ENCODE peak calls at places on chromosomes 5 and 9, in four cellular contexts. One of them, this sample, is unnamed.

GRCh38 chr9:38259519-38260218 is 132.8 kb upstream of the ALDH1B1 start:
- DNase-seq in fibroblast of lung: no peak
- DNase-seq in GM12864: no peak
- DNase-seq in GM10248: no peak
- DNase-seq in this sample: no peak

GRCh38 chr9:93452710-93453046 is 703 bp downstream of the FAM120AOS start:
- DNase-seq in fibroblast of lung: no peak
- DNase-seq in GM12864: no peak
- DNase-seq in GM10248: no peak
- DNase-seq in this sample: no peak

GRCh38 chr9:134707031-134707680 is 65.6 kb downstream of the COL5A1 start:
- DNase-seq in fibroblast of lung: peak
- DNase-seq in GM12864: no peak
- DNase-seq in GM10248: no peak
- DNase-seq in this sample: no peak

GRCh38 chr9:108562176-108562575 is 293.6 kb downstream of the ACTL7B start:
- DNase-seq in fibroblast of lung: no peak
- DNase-seq in GM12864: no peak
- DNase-seq in GM10248: no peak
- DNase-seq in this sample: no peak

GRCh38 chr5:134609232-134609851 is 23.3 kb downstream of the SAR1B start:
- DNase-seq in fibroblast of lung: peak
- DNase-seq in GM12864: no peak
- DNase-seq in GM10248: peak
- DNase-seq in this sample: peak

GRCh38 chr9:93081931-93082330 is 14.1 kb upstream of the CARD19 start:
- DNase-seq in fibroblast of lung: peak
- DNase-seq in GM12864: no peak
- DNase-seq in GM10248: no peak
- DNase-seq in this sample: no peak

GRCh38 chr9:70474413-70474812 is 60.0 kb upstream of the KLF9 start:
- DNase-seq in fibroblast of lung: no peak
- DNase-seq in GM12864: no peak
- DNase-seq in GM10248: no peak
- DNase-seq in this sample: no peak

GRCh38 chr5:93519737-93520136 is 61.3 kb downstream of the NR2F1-AS1 start:
- DNase-seq in fibroblast of lung: peak
- DNase-seq in GM12864: no peak
- DNase-seq in GM10248: no peak
- DNase-seq in this sample: no peak

GRCh38 chr5:54390015-54390414 is 65.5 kb upstream of the HSPB3 start:
- DNase-seq in fibroblast of lung: peak
- DNase-seq in GM12864: no peak
- DNase-seq in GM10248: no peak
- DNase-seq in this sample: no peak

GRCh38 chr9:134299883-134300282 is 26.4 kb upstream of the RXRA start:
- DNase-seq in fibroblast of lung: no peak
- DNase-seq in GM12864: no peak
- DNase-seq in GM10248: no peak
- DNase-seq in this sample: no peak

DNA sequence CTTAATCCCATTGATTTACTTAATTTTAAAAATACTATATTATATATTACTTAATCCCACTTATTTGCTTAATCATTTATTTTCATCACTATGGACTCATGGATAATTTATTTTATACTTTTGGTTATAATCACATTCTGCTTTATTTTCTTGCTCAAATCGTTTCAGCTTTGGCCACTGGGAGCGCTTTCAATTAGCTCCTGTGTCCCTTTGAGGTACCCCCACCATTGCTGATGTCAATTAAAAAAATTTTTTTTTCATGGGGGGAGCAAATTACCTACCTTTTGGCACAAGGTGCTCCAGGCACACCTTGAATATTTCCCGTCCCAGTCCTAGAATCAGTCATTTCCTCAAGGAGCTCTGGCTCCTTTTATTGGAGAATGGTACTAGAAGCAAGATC is 1.4 kb upstream of the TRIO start:
- DNase-seq in fibroblast of lung: no peak
- DNase-seq in GM12864: no peak
- DNase-seq in GM10248: no peak
- DNase-seq in this sample: no peak
- TF ChIP-seq CTCF in fibroblast of lung: no peak
- TF ChIP-seq CTCF in GM12864: peak
- TF ChIP-seq CTCF in GM10248: no peak
- TF ChIP-seq CTCF in this sample: no peak

GRCh38 chr5:73446631-73447233 is 1.8 kb downstream of the FOXD1 start:
- DNase-seq in fibroblast of lung: peak
- DNase-seq in GM12864: no peak
- DNase-seq in GM10248: no peak
- DNase-seq in this sample: no peak

GRCh38 chr5:73445708-73446630 is 2.6 kb downstream of the FOXD1 start:
- DNase-seq in fibroblast of lung: peak
- DNase-seq in GM12864: no peak
- DNase-seq in GM10248: no peak
- DNase-seq in this sample: no peak

GRCh38 chr5:73448072-73448432 is 525 bp downstream of the FOXD1 start:
- DNase-seq in fibroblast of lung: no peak
- DNase-seq in GM12864: no peak
- DNase-seq in GM10248: no peak
- DNase-seq in this sample: no peak

GRCh38 chr5:73448451-73449136 is at the start of gene FOXD1:
- DNase-seq in fibroblast of lung: peak
- DNase-seq in GM12864: no peak
- DNase-seq in GM10248: peak
- DNase-seq in this sample: peak

GRCh38 chr5:73447234-73448071 is 1.1 kb downstream of the FOXD1 start:
- DNase-seq in fibroblast of lung: peak
- DNase-seq in GM12864: no peak
- DNase-seq in GM10248: no peak
- DNase-seq in this sample: peak
- TF ChIP-seq CTCF in fibroblast of lung: no peak
- TF ChIP-seq CTCF in GM12864: no peak
- TF ChIP-seq CTCF in GM10248: no peak
- TF ChIP-seq CTCF in this sample: no peak

GRCh38 chr5:62791059-62791458 is 212.4 kb downstream of the LRRC70 start:
- DNase-seq in fibroblast of lung: no peak
- DNase-seq in GM12864: no peak
- DNase-seq in GM10248: no peak
- DNase-seq in this sample: no peak
- TF ChIP-seq CTCF in fibroblast of lung: peak
- TF ChIP-seq CTCF in GM12864: no peak
- TF ChIP-seq CTCF in GM10248: peak
- TF ChIP-seq CTCF in this sample: peak

DNA sequence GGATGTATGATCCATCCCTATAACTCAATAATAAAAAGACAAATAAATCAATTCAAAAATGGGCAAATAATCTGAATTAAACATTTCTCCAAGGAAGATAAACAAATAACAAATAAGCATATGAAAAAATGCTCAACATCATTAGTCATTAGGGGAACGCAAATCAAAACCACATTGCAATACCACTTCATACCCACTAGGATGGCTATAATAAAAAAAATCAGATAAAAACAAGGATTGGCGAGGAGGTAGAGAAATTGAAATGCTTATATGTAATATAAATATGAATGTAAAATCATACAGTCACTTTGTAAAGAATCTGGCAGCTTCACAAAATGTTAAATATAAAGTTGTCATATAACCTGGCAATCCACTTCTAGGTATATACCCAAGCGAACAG is 52.3 kb upstream of the TBCA start:
- DNase-seq in fibroblast of lung: no peak
- DNase-seq in GM12864: no peak
- DNase-seq in GM10248: no peak
- DNase-seq in this sample: no peak
- TF ChIP-seq CTCF in fibroblast of lung: peak
- TF ChIP-seq CTCF in GM12864: peak
- TF ChIP-seq CTCF in GM10248: no peak
- TF ChIP-seq CTCF in this sample: no peak

GRCh38 chr9:137535120-137535428 is 15.1 kb downstream of the PNPLA7 start:
- DNase-seq in fibroblast of lung: no peak
- DNase-seq in GM12864: no peak
- DNase-seq in GM10248: no peak
- DNase-seq in this sample: no peak
- TF ChIP-seq CTCF in fibroblast of lung: no peak
- TF ChIP-seq CTCF in GM12864: no peak
- TF ChIP-seq CTCF in GM10248: no peak
- TF ChIP-seq CTCF in this sample: no peak